ENCODE peak calls at places on chromosomes 2 and 18, in five cellular contexts. W is tibial nerve, Z is Peyer's patch, P is body of pancreas, Y is adrenal gland. U is an unnamed sample.

GRCh38 chr2:204892506-204893255 is 347.4 kb downstream of the PARD3B start:
- DNase-seq in Y (no peak), W (no peak), P (no peak), Z (no peak), U (no peak)

GRCh38 chr2:151410485-151410833 is 757 bp downstream of the RIF1 start:
- DNase-seq in Y (no peak), P (peak), W (no peak), Z (no peak), U (no peak)

GRCh38 chr2:108271691-108272253 is 16.9 kb upstream of the SULT1C2 start:
- DNase-seq in W (peak), P (no peak), Z (peak), Y (no peak), U (no peak)

GRCh38 chr18:48834421-48835011 is 116.2 kb downstream of the SMAD7 start:
- DNase-seq in P (peak), Z (peak), W (no peak), Y (peak), U (no peak)

GRCh38 chr2:181916726-181917377 is 25.3 kb downstream of the ITPRID2 start:
- DNase-seq in P (no peak), Z (no peak), Y (no peak), W (no peak), U (no peak)

GRCh38 chr18:54879691-54880090 is 51.4 kb downstream of the RAB27B start:
- DNase-seq in P (no peak), Y (no peak), W (no peak), Z (no peak), U (no peak)

GRCh38 chr2:159381574-159381973 is 95.1 kb upstream of the WDSUB1 start:
- DNase-seq in W (no peak), Z (no peak), P (no peak), Y (no peak), U (no peak)

GRCh38 chr2:227325824-227326195 is 759 bp downstream of the MFF start:
- DNase-seq in Y (peak), Z (peak), W (no peak), P (peak), U (peak)

GRCh38 chr2:112669667-112670066 is 23.9 kb downstream of the SLC20A1 start:
- DNase-seq in P (no peak), Y (no peak), W (no peak), Z (no peak), U (no peak)

GRCh38 chr2:119117891-119118882 is 40.4 kb downstream of the C1QL2 start:
- DNase-seq in Y (no peak), W (no peak), P (no peak), Z (no peak), U (no peak)

GRCh38 chr2:16112972-16113560 is 172.7 kb downstream of the MYCN start:
- DNase-seq in Y (no peak), P (no peak), Z (no peak), W (no peak), U (no peak)

GRCh38 chr2:2517399-2517798 is 186.3 kb upstream of the MYT1L start:
- DNase-seq in Z (no peak), W (no peak), P (no peak), Y (no peak), U (no peak)

GRCh38 chr2:204447722-204448121 is 97.6 kb upstream of the PARD3B start:
- DNase-seq in P (no peak), Z (no peak), W (no peak), Y (no peak), U (no peak)

GRCh38 chr18:40555914-40556313 is 1399.1 kb upstream of the PIK3C3 start:
- DNase-seq in W (no peak), P (no peak), Z (no peak), Y (no peak), U (no peak)

GRCh38 chr2:61181382-61182058 is 19.5 kb downstream of the C2orf74 start:
- DNase-seq in W (no peak), Y (no peak), P (no peak), Z (no peak), U (no peak)

GRCh38 chr2:6951046-6951445 is 33.8 kb downstream of the RNF144A start:
- DNase-seq in W (no peak), P (no peak), Z (no peak), Y (no peak), U (no peak)

GRCh38 chr2:96304606-96305005 is 740 bp downstream of the SNRNP200 start:
- DNase-seq in W (no peak), Y (no peak), Z (no peak), P (no peak), U (no peak)

GRCh38 chr2:157492189-157492773 is 48.4 kb upstream of the CYTIP start:
- DNase-seq in P (peak), W (peak), Z (peak), Y (peak), U (peak)

GRCh38 chr2:200699310-200699709 is 112.4 kb upstream of the BZW1 start:
- DNase-seq in Z (no peak), W (no peak), Y (no peak), P (no peak), U (no peak)

GRCh38 chr2:241490444-241490760 is 18.0 kb downstream of the STK25 start:
- DNase-seq in Y (no peak), W (no peak), Z (no peak), P (no peak), U (no peak)

GRCh38 chr2:57981369-57981768 is 65.2 kb upstream of the VRK2 start:
- DNase-seq in Z (no peak), Y (no peak), P (no peak), W (no peak), U (no peak)

GRCh38 chr18:62606106-62606505 is 83.3 kb downstream of the ZCCHC2 start:
- DNase-seq in W (no peak), Z (no peak), Y (no peak), P (no peak), U (no peak)

DNA sequence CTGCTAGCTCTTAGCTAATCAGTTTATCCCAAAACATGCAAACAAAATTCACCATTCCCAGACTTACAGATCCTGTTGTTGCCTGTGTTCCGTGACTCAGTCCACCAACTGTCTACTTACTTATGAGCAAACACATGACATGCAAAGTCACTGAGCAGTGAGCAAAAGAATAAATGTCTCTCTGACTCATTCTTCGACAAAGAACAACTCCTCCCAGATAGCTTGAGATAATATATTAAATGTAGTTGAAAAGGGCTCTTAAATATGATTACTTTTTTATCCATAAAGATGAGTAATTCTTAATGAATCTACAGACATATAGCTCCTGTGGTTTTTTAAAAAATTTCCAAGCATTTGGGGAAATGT is 9.0 kb upstream of the CREG2 start:
- DNase-seq in W (no peak), P (no peak), Z (no peak), Y (no peak), U (no peak)
- H3K27ac ChIP-seq in W (no peak), P (no peak), Z (no peak), Y (no peak), U (no peak)

GRCh38 chr2:219689676-219690628 is 62.5 kb downstream of the SLC4A3 start:
- DNase-seq in W (no peak), Z (no peak), Y (peak), P (peak), U (no peak)
- H3K27ac ChIP-seq in W (no peak), Z (no peak), Y (no peak), P (no peak), U (no peak)

DNA sequence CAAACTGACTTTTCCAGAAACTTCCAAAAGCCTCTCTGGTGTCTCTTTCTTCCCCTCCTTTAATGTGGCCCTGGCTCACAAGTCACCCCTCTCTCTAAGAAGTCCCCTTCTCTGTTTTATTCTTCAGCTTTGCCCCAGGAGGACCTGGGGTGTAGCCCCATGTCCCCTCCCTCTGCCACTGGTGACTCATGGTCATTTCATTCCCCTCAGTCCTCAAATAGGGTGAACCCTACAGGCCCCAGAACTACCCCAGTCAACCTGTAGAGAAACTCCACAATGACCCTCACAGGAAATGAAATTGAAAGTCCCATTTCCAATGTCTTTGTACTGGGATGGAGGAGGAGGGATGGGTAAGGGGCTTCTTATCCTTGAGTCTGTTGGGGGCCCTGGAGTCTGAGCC is 6.2 kb upstream of the SPEG start:
- DNase-seq in W (no peak), Z (no peak), Y (no peak), P (no peak), U (no peak)
- H3K27ac ChIP-seq in W (no peak), Z (peak), Y (no peak), P (no peak), U (no peak)

GRCh38 chr18:24011095-24011917 is 3.2 kb upstream of the TTC39C start:
- DNase-seq in Z (no peak), Y (no peak), P (no peak), W (no peak), U (no peak)

GRCh38 chr18:24009651-24010333 is 4.8 kb upstream of the TTC39C start:
- DNase-seq in Z (no peak), P (no peak), W (no peak), Y (no peak), U (no peak)

GRCh38 chr18:24009246-24009645 is 5.3 kb upstream of the TTC39C start:
- DNase-seq in P (no peak), Z (no peak), W (no peak), Y (no peak), U (no peak)

GRCh38 chr18:24013061-24013460 is 1.5 kb upstream of the TTC39C start:
- DNase-seq in Y (no peak), P (no peak), Z (no peak), W (no peak), U (no peak)

DNA sequence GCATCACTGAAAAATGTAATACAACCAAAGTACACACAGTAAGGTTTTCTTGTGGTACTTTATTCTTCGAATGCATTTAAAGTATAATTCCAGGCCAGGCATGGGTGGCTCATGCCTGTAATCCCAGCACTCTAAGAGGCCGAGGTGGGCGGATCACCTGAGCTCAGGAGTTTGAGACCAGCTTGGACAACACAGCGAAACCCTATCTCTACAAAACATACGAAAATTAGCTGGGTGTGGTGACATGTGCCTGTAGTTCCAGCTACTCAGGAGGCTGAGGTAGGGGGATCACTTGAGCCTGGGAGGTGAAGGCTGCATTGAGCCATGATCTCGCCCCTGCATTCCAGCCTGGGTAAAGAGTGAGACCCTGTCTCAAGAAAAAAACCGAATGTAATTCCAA is 3.9 kb upstream of the TTC39C start:
- DNase-seq in W (no peak), P (no peak), Z (no peak), Y (no peak), U (no peak)
- H3K27ac ChIP-seq in W (no peak), P (no peak), Z (peak), Y (no peak), U (no peak)

GRCh38 chr2:17541514-17541950 is 1.0 kb downstream of the VSNL1 start:
- DNase-seq in Z (no peak), P (no peak), Y (no peak), W (no peak), U (no peak)

GRCh38 chr2:17542471-17542870 is 2.0 kb downstream of the VSNL1 start:
- DNase-seq in P (no peak), Z (no peak), W (no peak), Y (no peak), U (no peak)

GRCh38 chr2:17545680-17546613 is 5.5 kb downstream of the VSNL1 start:
- DNase-seq in Y (no peak), Z (no peak), W (no peak), P (no peak), U (no peak)

GRCh38 chr2:17543131-17543660 is 2.7 kb downstream of the VSNL1 start:
- DNase-seq in Y (no peak), W (no peak), Z (no peak), P (no peak), U (no peak)

DNA sequence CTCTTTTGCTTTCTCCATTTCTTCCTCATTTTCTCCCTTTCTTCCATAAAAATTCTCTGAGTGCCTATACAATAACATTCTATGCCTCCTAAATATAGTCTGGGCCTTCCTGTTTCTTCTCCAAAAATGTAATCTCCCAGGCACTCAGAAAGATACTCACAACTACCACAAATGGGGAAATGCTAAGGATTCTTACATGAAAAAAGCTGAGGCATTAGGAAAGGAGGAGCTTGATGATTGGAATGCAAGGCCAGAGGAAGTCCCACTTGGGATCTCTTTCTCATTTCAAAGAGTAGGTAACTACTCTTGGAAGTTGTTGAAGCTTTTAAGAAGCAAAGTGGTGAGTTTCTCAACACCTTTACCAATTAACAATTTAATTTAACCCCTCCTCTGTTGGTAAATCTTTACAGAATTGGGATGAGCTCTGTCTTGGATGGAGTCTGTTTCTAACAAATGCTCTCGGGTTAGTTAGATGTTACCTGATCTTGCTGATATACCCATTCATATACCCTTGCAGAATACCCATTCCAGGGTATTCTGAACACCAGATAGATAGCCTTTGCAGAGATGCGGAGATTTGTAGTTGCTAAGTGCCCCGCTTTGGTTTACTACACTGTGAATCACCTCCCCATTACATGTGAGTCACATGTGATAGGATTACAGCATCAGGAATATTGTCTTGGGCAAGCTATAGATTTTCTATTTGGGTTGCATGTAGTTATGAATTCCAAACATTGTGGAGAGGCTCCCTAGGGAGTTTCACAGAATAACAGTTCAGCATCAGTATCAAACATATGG is 3.6 kb downstream of the VSNL1 start:
- DNase-seq in Z (no peak), Y (no peak), W (no peak), P (no peak), U (no peak)
- H3K27ac ChIP-seq in Z (no peak), Y (no peak), W (no peak), P (no peak), U (no peak)

GRCh38 chr2:221124542-221125235 is 447.4 kb downstream of the EPHA4 start:
- DNase-seq in Y (no peak), Z (no peak), P (no peak), W (no peak), U (no peak)
- H3K27ac ChIP-seq in Y (no peak), Z (no peak), P (no peak), W (no peak), U (no peak)

DNA sequence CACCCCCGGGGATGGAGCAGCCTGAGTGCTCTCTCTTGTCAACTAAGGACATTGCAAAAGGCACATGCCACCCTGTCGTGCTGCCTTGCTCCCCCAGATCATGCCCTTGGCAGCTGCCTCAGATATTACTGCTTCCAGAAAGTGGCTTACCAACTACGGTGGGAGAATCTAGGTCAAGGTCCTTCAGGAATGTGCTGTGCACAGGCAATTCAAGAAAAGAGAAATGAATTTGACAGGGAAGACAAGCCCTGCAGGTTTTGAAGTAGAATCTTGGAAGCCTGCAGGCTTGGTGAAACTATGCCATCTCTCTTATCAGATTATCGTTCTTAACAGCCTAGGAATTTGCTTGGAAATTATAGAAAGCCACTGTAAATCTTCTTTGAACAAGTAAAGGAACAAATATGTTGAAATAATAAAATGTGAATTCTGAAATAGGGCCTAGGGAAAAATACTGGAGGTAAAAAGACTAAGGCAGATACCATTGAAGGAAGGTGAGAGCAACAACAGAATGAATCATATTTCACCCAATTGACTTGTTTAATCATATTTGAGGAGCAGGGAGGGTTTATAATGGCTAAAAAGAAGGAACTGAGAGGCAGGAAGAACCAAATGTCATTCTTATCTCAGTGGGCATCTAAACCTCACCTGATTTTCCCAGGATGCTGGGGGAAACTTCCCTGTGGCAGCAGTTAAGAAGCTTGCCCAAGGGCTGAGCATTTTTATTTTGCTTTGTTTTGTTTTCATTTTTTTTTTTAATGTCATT is 94.0 kb upstream of the GLS start:
- DNase-seq in W (no peak), Y (no peak), P (peak), Z (no peak), U (peak)
- H3K27ac ChIP-seq in W (no peak), Y (peak), P (no peak), Z (no peak), U (no peak)

GRCh38 chr18:26747131-26747475 is 118.4 kb downstream of the AQP4 start:
- DNase-seq in P (no peak), W (no peak), Y (no peak), Z (no peak), U (no peak)

GRCh38 chr18:26741041-26741440 is 124.5 kb downstream of the AQP4 start:
- DNase-seq in P (no peak), Z (no peak), Y (peak), W (no peak), U (no peak)

GRCh38 chr18:26746284-26747130 is 119.0 kb downstream of the AQP4 start:
- DNase-seq in P (no peak), Z (no peak), Y (no peak), W (no peak), U (no peak)

GRCh38 chr18:26745288-26745975 is 120.1 kb downstream of the AQP4 start:
- DNase-seq in Y (no peak), W (no peak), Z (no peak), P (peak), U (no peak)
- H3K27ac ChIP-seq in Y (no peak), W (no peak), Z (no peak), P (no peak), U (no peak)

GRCh38 chr2:236257575-236257974 is 6.6 kb downstream of the ASB18 start:
- DNase-seq in Z (no peak), P (no peak), W (no peak), Y (no peak), U (no peak)
- H3K27ac ChIP-seq in Z (no peak), P (no peak), W (no peak), Y (no peak), U (no peak)

U was measured in caudate nucleus.